ENCODE peak calls at places on chromosomes 16 and 17, in eight cellular contexts. One of them, this sample, is unnamed.

GRCh38 chr16:529012-529575 is 1.6 kb downstream of the CAPN15 start:
- DNase-seq in small intestine: no peak
- DNase-seq in T-helper 9 cell: no peak
- DNase-seq in stimulated activated CD8-positive, alpha-beta memory T cell treated with anti-CD3 and anti-CD28 coated beads, Interleukin-12 subunit alpha, Interleukin-12 subunit beta, amount 100 ng/mL, for 4 hours: no peak
- DNase-seq in psoas muscle: no peak
- DNase-seq in germinal center: no peak
- DNase-seq in astrocyte of the spinal cord: no peak
- DNase-seq in DMS53: no peak
- DNase-seq in this sample: no peak

GRCh38 chr16:24526701-24527470 is 12.5 kb upstream of the RBBP6 start:
- DNase-seq in stimulated activated CD8-positive, alpha-beta memory T cell treated with anti-CD3 and anti-CD28 coated beads, Interleukin-12 subunit alpha, Interleukin-12 subunit beta, amount 100 ng/mL, for 4 hours: no peak
- DNase-seq in T-helper 9 cell: no peak
- DNase-seq in astrocyte of the spinal cord: no peak
- DNase-seq in small intestine: no peak
- DNase-seq in DMS53: no peak
- DNase-seq in psoas muscle: no peak
- DNase-seq in germinal center: no peak
- DNase-seq in this sample: no peak

GRCh38 chr17:39872700-39873099 is 4.7 kb downstream of the ZPBP2 start:
- DNase-seq in stimulated activated CD8-positive, alpha-beta memory T cell treated with anti-CD3 and anti-CD28 coated beads, Interleukin-12 subunit alpha, Interleukin-12 subunit beta, amount 100 ng/mL, for 4 hours: no peak
- DNase-seq in astrocyte of the spinal cord: peak; percentile 12
- DNase-seq in small intestine: peak; percentile 65
- DNase-seq in psoas muscle: no peak
- DNase-seq in germinal center: peak; percentile 17
- DNase-seq in DMS53: no peak
- DNase-seq in T-helper 9 cell: no peak
- DNase-seq in this sample: no peak

GRCh38 chr17:30290696-30291570 is 811 bp downstream of the BLMH start:
- DNase-seq in psoas muscle: peak; percentile 59
- DNase-seq in astrocyte of the spinal cord: no peak
- DNase-seq in T-helper 9 cell: peak; percentile 6
- DNase-seq in stimulated activated CD8-positive, alpha-beta memory T cell treated with anti-CD3 and anti-CD28 coated beads, Interleukin-12 subunit alpha, Interleukin-12 subunit beta, amount 100 ng/mL, for 4 hours: peak; percentile 14
- DNase-seq in DMS53: peak; percentile 64
- DNase-seq in small intestine: peak; percentile 56
- DNase-seq in germinal center: peak; percentile 55
- DNase-seq in this sample: peak; percentile 62

GRCh38 chr17:27332052-27332403 is 38.1 kb downstream of the WSB1 start:
- DNase-seq in small intestine: no peak
- DNase-seq in astrocyte of the spinal cord: no peak
- DNase-seq in germinal center: no peak
- DNase-seq in stimulated activated CD8-positive, alpha-beta memory T cell treated with anti-CD3 and anti-CD28 coated beads, Interleukin-12 subunit alpha, Interleukin-12 subunit beta, amount 100 ng/mL, for 4 hours: no peak
- DNase-seq in psoas muscle: no peak
- DNase-seq in T-helper 9 cell: no peak
- DNase-seq in DMS53: no peak
- DNase-seq in this sample: no peak

GRCh38 chr17:38981640-38982039 is 14.4 kb upstream of the FBXO47 start:
- DNase-seq in germinal center: no peak
- DNase-seq in astrocyte of the spinal cord: no peak
- DNase-seq in DMS53: no peak
- DNase-seq in small intestine: no peak
- DNase-seq in stimulated activated CD8-positive, alpha-beta memory T cell treated with anti-CD3 and anti-CD28 coated beads, Interleukin-12 subunit alpha, Interleukin-12 subunit beta, amount 100 ng/mL, for 4 hours: no peak
- DNase-seq in psoas muscle: no peak
- DNase-seq in T-helper 9 cell: no peak
- DNase-seq in this sample: no peak

GRCh38 chr16:51773491-51773890 is 622.4 kb upstream of the SALL1 start:
- DNase-seq in T-helper 9 cell: no peak
- DNase-seq in psoas muscle: no peak
- DNase-seq in astrocyte of the spinal cord: no peak
- DNase-seq in stimulated activated CD8-positive, alpha-beta memory T cell treated with anti-CD3 and anti-CD28 coated beads, Interleukin-12 subunit alpha, Interleukin-12 subunit beta, amount 100 ng/mL, for 4 hours: no peak
- DNase-seq in small intestine: no peak
- DNase-seq in germinal center: no peak
- DNase-seq in DMS53: no peak
- DNase-seq in this sample: peak; percentile 46

GRCh38 chr17:58277107-58277506 is 3.6 kb downstream of the MPO start:
- DNase-seq in germinal center: peak; percentile 41
- DNase-seq in astrocyte of the spinal cord: no peak
- DNase-seq in small intestine: no peak
- DNase-seq in DMS53: peak; percentile 45
- DNase-seq in psoas muscle: no peak
- DNase-seq in stimulated activated CD8-positive, alpha-beta memory T cell treated with anti-CD3 and anti-CD28 coated beads, Interleukin-12 subunit alpha, Interleukin-12 subunit beta, amount 100 ng/mL, for 4 hours: no peak
- DNase-seq in T-helper 9 cell: no peak
- DNase-seq in this sample: no peak

GRCh38 chr17:34177642-34178041 is 77.4 kb upstream of the CCL2 start:
- DNase-seq in psoas muscle: no peak
- DNase-seq in T-helper 9 cell: no peak
- DNase-seq in small intestine: no peak
- DNase-seq in stimulated activated CD8-positive, alpha-beta memory T cell treated with anti-CD3 and anti-CD28 coated beads, Interleukin-12 subunit alpha, Interleukin-12 subunit beta, amount 100 ng/mL, for 4 hours: no peak
- DNase-seq in DMS53: no peak
- DNase-seq in astrocyte of the spinal cord: peak; percentile 33
- DNase-seq in germinal center: no peak
- DNase-seq in this sample: peak; percentile 62

GRCh38 chr16:53257001-53257400 is 177.3 kb upstream of the RBL2 start:
- DNase-seq in small intestine: no peak
- DNase-seq in T-helper 9 cell: no peak
- DNase-seq in stimulated activated CD8-positive, alpha-beta memory T cell treated with anti-CD3 and anti-CD28 coated beads, Interleukin-12 subunit alpha, Interleukin-12 subunit beta, amount 100 ng/mL, for 4 hours: no peak
- DNase-seq in germinal center: no peak
- DNase-seq in astrocyte of the spinal cord: peak; percentile 42
- DNase-seq in DMS53: no peak
- DNase-seq in psoas muscle: no peak
- DNase-seq in this sample: no peak

GRCh38 chr17:40995121-40995520 is 1.2 kb upstream of the KRTAP3-3 start:
- DNase-seq in stimulated activated CD8-positive, alpha-beta memory T cell treated with anti-CD3 and anti-CD28 coated beads, Interleukin-12 subunit alpha, Interleukin-12 subunit beta, amount 100 ng/mL, for 4 hours: no peak
- DNase-seq in psoas muscle: no peak
- DNase-seq in astrocyte of the spinal cord: no peak
- DNase-seq in germinal center: no peak
- DNase-seq in T-helper 9 cell: no peak
- DNase-seq in small intestine: no peak
- DNase-seq in DMS53: no peak
- DNase-seq in this sample: no peak

GRCh38 chr16:31265329-31266245 is 5.8 kb downstream of the ITGAM start:
- DNase-seq in stimulated activated CD8-positive, alpha-beta memory T cell treated with anti-CD3 and anti-CD28 coated beads, Interleukin-12 subunit alpha, Interleukin-12 subunit beta, amount 100 ng/mL, for 4 hours: peak; percentile 58
- DNase-seq in psoas muscle: no peak
- DNase-seq in T-helper 9 cell: peak; percentile 34
- DNase-seq in germinal center: no peak
- DNase-seq in small intestine: no peak
- DNase-seq in astrocyte of the spinal cord: no peak
- DNase-seq in DMS53: peak; percentile 44
- DNase-seq in this sample: peak; percentile 82

GRCh38 chr17:77426676-77427386 is 286.1 kb downstream of the SEC14L1 start:
- DNase-seq in T-helper 9 cell: no peak
- DNase-seq in psoas muscle: no peak
- DNase-seq in germinal center: no peak
- DNase-seq in DMS53: no peak
- DNase-seq in small intestine: no peak
- DNase-seq in astrocyte of the spinal cord: no peak
- DNase-seq in stimulated activated CD8-positive, alpha-beta memory T cell treated with anti-CD3 and anti-CD28 coated beads, Interleukin-12 subunit alpha, Interleukin-12 subunit beta, amount 100 ng/mL, for 4 hours: no peak
- DNase-seq in this sample: no peak

GRCh38 chr16:84881702-84882521 is 62.1 kb downstream of the CRISPLD2 start:
- DNase-seq in T-helper 9 cell: no peak
- DNase-seq in psoas muscle: peak; percentile 51
- DNase-seq in DMS53: no peak
- DNase-seq in germinal center: no peak
- DNase-seq in astrocyte of the spinal cord: peak; percentile 93
- DNase-seq in stimulated activated CD8-positive, alpha-beta memory T cell treated with anti-CD3 and anti-CD28 coated beads, Interleukin-12 subunit alpha, Interleukin-12 subunit beta, amount 100 ng/mL, for 4 hours: no peak
- DNase-seq in small intestine: no peak
- DNase-seq in this sample: peak; percentile 91

GRCh38 chr17:74833501-74834361 is 26.0 kb downstream of the GRIN2C start:
- DNase-seq in germinal center: peak; percentile 76
- DNase-seq in stimulated activated CD8-positive, alpha-beta memory T cell treated with anti-CD3 and anti-CD28 coated beads, Interleukin-12 subunit alpha, Interleukin-12 subunit beta, amount 100 ng/mL, for 4 hours: no peak
- DNase-seq in small intestine: no peak
- DNase-seq in DMS53: no peak
- DNase-seq in astrocyte of the spinal cord: peak; percentile 9
- DNase-seq in psoas muscle: peak; percentile 62
- DNase-seq in T-helper 9 cell: no peak
- DNase-seq in this sample: no peak

GRCh38 chr17:7034955-7035590 is 742 bp upstream of the SLC16A13 start:
- DNase-seq in small intestine: peak; percentile 51
- DNase-seq in psoas muscle: no peak
- DNase-seq in astrocyte of the spinal cord: no peak
- DNase-seq in germinal center: no peak
- DNase-seq in stimulated activated CD8-positive, alpha-beta memory T cell treated with anti-CD3 and anti-CD28 coated beads, Interleukin-12 subunit alpha, Interleukin-12 subunit beta, amount 100 ng/mL, for 4 hours: no peak
- DNase-seq in DMS53: no peak
- DNase-seq in T-helper 9 cell: no peak
- DNase-seq in this sample: no peak

GRCh38 chr17:11921296-11921695 is 76.0 kb downstream of the ZNF18 start:
- DNase-seq in psoas muscle: no peak
- DNase-seq in stimulated activated CD8-positive, alpha-beta memory T cell treated with anti-CD3 and anti-CD28 coated beads, Interleukin-12 subunit alpha, Interleukin-12 subunit beta, amount 100 ng/mL, for 4 hours: no peak
- DNase-seq in DMS53: no peak
- DNase-seq in T-helper 9 cell: no peak
- DNase-seq in germinal center: no peak
- DNase-seq in astrocyte of the spinal cord: no peak
- DNase-seq in small intestine: no peak
- DNase-seq in this sample: peak; percentile 52

GRCh38 chr17:81398855-81399451 is 3.7 kb downstream of the BAHCC1 start:
- DNase-seq in psoas muscle: peak; percentile 66
- DNase-seq in DMS53: peak; percentile 66
- DNase-seq in T-helper 9 cell: no peak
- DNase-seq in small intestine: no peak
- DNase-seq in astrocyte of the spinal cord: peak; percentile 50
- DNase-seq in stimulated activated CD8-positive, alpha-beta memory T cell treated with anti-CD3 and anti-CD28 coated beads, Interleukin-12 subunit alpha, Interleukin-12 subunit beta, amount 100 ng/mL, for 4 hours: no peak
- DNase-seq in germinal center: no peak
- DNase-seq in this sample: peak; percentile 49

GRCh38 chr17:50626037-50626574 is 8.6 kb upstream of the ABCC3 start:
- DNase-seq in astrocyte of the spinal cord: peak; percentile 72
- DNase-seq in germinal center: peak; percentile 63
- DNase-seq in T-helper 9 cell: peak; percentile 52
- DNase-seq in psoas muscle: peak; percentile 87
- DNase-seq in DMS53: peak; percentile 93
- DNase-seq in small intestine: peak; percentile 46
- DNase-seq in stimulated activated CD8-positive, alpha-beta memory T cell treated with anti-CD3 and anti-CD28 coated beads, Interleukin-12 subunit alpha, Interleukin-12 subunit beta, amount 100 ng/mL, for 4 hours: peak; percentile 30
- DNase-seq in this sample: peak; percentile 80

GRCh38 chr16:85365120-85365519 is 248.0 kb upstream of the GSE1 start:
- DNase-seq in astrocyte of the spinal cord: no peak
- DNase-seq in small intestine: peak; percentile 54
- DNase-seq in T-helper 9 cell: no peak
- DNase-seq in germinal center: no peak
- DNase-seq in psoas muscle: no peak
- DNase-seq in DMS53: peak; percentile 57
- DNase-seq in stimulated activated CD8-positive, alpha-beta memory T cell treated with anti-CD3 and anti-CD28 coated beads, Interleukin-12 subunit alpha, Interleukin-12 subunit beta, amount 100 ng/mL, for 4 hours: no peak
- DNase-seq in this sample: no peak

GRCh38 chr16:69818811-69819587 is 56.9 kb downstream of the WWP2 start:
- DNase-seq in DMS53: no peak
- DNase-seq in stimulated activated CD8-positive, alpha-beta memory T cell treated with anti-CD3 and anti-CD28 coated beads, Interleukin-12 subunit alpha, Interleukin-12 subunit beta, amount 100 ng/mL, for 4 hours: no peak
- DNase-seq in psoas muscle: no peak
- DNase-seq in germinal center: no peak
- DNase-seq in small intestine: no peak
- DNase-seq in T-helper 9 cell: no peak
- DNase-seq in astrocyte of the spinal cord: no peak
- DNase-seq in this sample: no peak

GRCh38 chr17:29711588-29712385 is 89.1 kb upstream of the CORO6 start:
- DNase-seq in small intestine: no peak
- DNase-seq in astrocyte of the spinal cord: no peak
- DNase-seq in psoas muscle: no peak
- DNase-seq in stimulated activated CD8-positive, alpha-beta memory T cell treated with anti-CD3 and anti-CD28 coated beads, Interleukin-12 subunit alpha, Interleukin-12 subunit beta, amount 100 ng/mL, for 4 hours: no peak
- DNase-seq in germinal center: no peak
- DNase-seq in T-helper 9 cell: no peak
- DNase-seq in DMS53: no peak
- DNase-seq in this sample: no peak

GRCh38 chr17:49387374-49388289 is 25.6 kb upstream of the ZNF652 start:
- DNase-seq in DMS53: no peak
- DNase-seq in astrocyte of the spinal cord: no peak
- DNase-seq in T-helper 9 cell: no peak
- DNase-seq in psoas muscle: no peak
- DNase-seq in stimulated activated CD8-positive, alpha-beta memory T cell treated with anti-CD3 and anti-CD28 coated beads, Interleukin-12 subunit alpha, Interleukin-12 subunit beta, amount 100 ng/mL, for 4 hours: no peak
- DNase-seq in germinal center: no peak
- DNase-seq in small intestine: no peak
- DNase-seq in this sample: no peak

GRCh38 chr17:19787733-19788357 is 39.7 kb upstream of the ALDH3A1 start:
- DNase-seq in small intestine: peak; percentile 25
- DNase-seq in DMS53: no peak
- DNase-seq in T-helper 9 cell: no peak
- DNase-seq in stimulated activated CD8-positive, alpha-beta memory T cell treated with anti-CD3 and anti-CD28 coated beads, Interleukin-12 subunit alpha, Interleukin-12 subunit beta, amount 100 ng/mL, for 4 hours: no peak
- DNase-seq in psoas muscle: no peak
- DNase-seq in astrocyte of the spinal cord: no peak
- DNase-seq in germinal center: no peak
- DNase-seq in this sample: no peak

GRCh38 chr16:80807916-80808315 is 3.5 kb upstream of the CDYL2 start:
- DNase-seq in T-helper 9 cell: no peak
- DNase-seq in psoas muscle: no peak
- DNase-seq in astrocyte of the spinal cord: no peak
- DNase-seq in stimulated activated CD8-positive, alpha-beta memory T cell treated with anti-CD3 and anti-CD28 coated beads, Interleukin-12 subunit alpha, Interleukin-12 subunit beta, amount 100 ng/mL, for 4 hours: no peak
- DNase-seq in germinal center: no peak
- DNase-seq in small intestine: no peak
- DNase-seq in DMS53: no peak
- DNase-seq in this sample: no peak

GRCh38 chr16:47774661-47775060 is 313.5 kb downstream of the PHKB start:
- DNase-seq in T-helper 9 cell: no peak
- DNase-seq in germinal center: no peak
- DNase-seq in astrocyte of the spinal cord: peak; percentile 31
- DNase-seq in small intestine: no peak
- DNase-seq in DMS53: peak; percentile 61
- DNase-seq in psoas muscle: no peak
- DNase-seq in stimulated activated CD8-positive, alpha-beta memory T cell treated with anti-CD3 and anti-CD28 coated beads, Interleukin-12 subunit alpha, Interleukin-12 subunit beta, amount 100 ng/mL, for 4 hours: no peak
- DNase-seq in this sample: peak; percentile 19

GRCh38 chr17:73210002-73210678 is 17.3 kb downstream of the COG1 start:
- DNase-seq in stimulated activated CD8-positive, alpha-beta memory T cell treated with anti-CD3 and anti-CD28 coated beads, Interleukin-12 subunit alpha, Interleukin-12 subunit beta, amount 100 ng/mL, for 4 hours: no peak
- DNase-seq in psoas muscle: no peak
- DNase-seq in astrocyte of the spinal cord: peak; percentile 11
- DNase-seq in T-helper 9 cell: no peak
- DNase-seq in small intestine: no peak
- DNase-seq in DMS53: peak; percentile 57
- DNase-seq in germinal center: no peak
- DNase-seq in this sample: no peak

GRCh38 chr16:1771072-1771863 is at the start of gene NME3:
- DNase-seq in T-helper 9 cell: peak; percentile 64
- DNase-seq in DMS53: peak; percentile 72
- DNase-seq in small intestine: peak; percentile 63
- DNase-seq in psoas muscle: peak; percentile 88
- DNase-seq in astrocyte of the spinal cord: peak; percentile 69
- DNase-seq in germinal center: peak; percentile 75
- DNase-seq in stimulated activated CD8-positive, alpha-beta memory T cell treated with anti-CD3 and anti-CD28 coated beads, Interleukin-12 subunit alpha, Interleukin-12 subunit beta, amount 100 ng/mL, for 4 hours: peak; percentile 60
- DNase-seq in this sample: peak; percentile 71

GRCh38 chr17:48598727-48599126 is 5.1 kb upstream of the HOXB5 start:
- DNase-seq in DMS53: no peak
- DNase-seq in small intestine: no peak
- DNase-seq in T-helper 9 cell: no peak
- DNase-seq in astrocyte of the spinal cord: no peak
- DNase-seq in germinal center: no peak
- DNase-seq in stimulated activated CD8-positive, alpha-beta memory T cell treated with anti-CD3 and anti-CD28 coated beads, Interleukin-12 subunit alpha, Interleukin-12 subunit beta, amount 100 ng/mL, for 4 hours: no peak
- DNase-seq in psoas muscle: no peak
- DNase-seq in this sample: no peak

GRCh38 chr16:3618782-3619166 is 7.4 kb upstream of the SLX4 start:
- DNase-seq in psoas muscle: no peak
- DNase-seq in small intestine: peak; percentile 66
- DNase-seq in stimulated activated CD8-positive, alpha-beta memory T cell treated with anti-CD3 and anti-CD28 coated beads, Interleukin-12 subunit alpha, Interleukin-12 subunit beta, amount 100 ng/mL, for 4 hours: no peak
- DNase-seq in DMS53: peak; percentile 42
- DNase-seq in T-helper 9 cell: no peak
- DNase-seq in germinal center: no peak
- DNase-seq in astrocyte of the spinal cord: no peak
- DNase-seq in this sample: peak; percentile 22

GRCh38 chr16:67248401-67249177 is at the start of gene SLC9A5:
- DNase-seq in germinal center: peak; percentile 62
- DNase-seq in psoas muscle: peak; percentile 79
- DNase-seq in DMS53: peak; percentile 49
- DNase-seq in astrocyte of the spinal cord: no peak
- DNase-seq in stimulated activated CD8-positive, alpha-beta memory T cell treated with anti-CD3 and anti-CD28 coated beads, Interleukin-12 subunit alpha, Interleukin-12 subunit beta, amount 100 ng/mL, for 4 hours: no peak
- DNase-seq in small intestine: no peak
- DNase-seq in T-helper 9 cell: peak; percentile 20
- DNase-seq in this sample: peak; percentile 54

GRCh38 chr17:4180791-4181190 is 37.8 kb downstream of the CYB5D2 start:
- DNase-seq in psoas muscle: no peak
- DNase-seq in germinal center: no peak
- DNase-seq in DMS53: no peak
- DNase-seq in stimulated activated CD8-positive, alpha-beta memory T cell treated with anti-CD3 and anti-CD28 coated beads, Interleukin-12 subunit alpha, Interleukin-12 subunit beta, amount 100 ng/mL, for 4 hours: no peak
- DNase-seq in T-helper 9 cell: no peak
- DNase-seq in astrocyte of the spinal cord: peak; percentile 84
- DNase-seq in small intestine: no peak
- DNase-seq in this sample: peak; percentile 48

GRCh38 chr16:82580293-82580900 is 46.4 kb upstream of the CDH13 start:
- DNase-seq in T-helper 9 cell: no peak
- DNase-seq in stimulated activated CD8-positive, alpha-beta memory T cell treated with anti-CD3 and anti-CD28 coated beads, Interleukin-12 subunit alpha, Interleukin-12 subunit beta, amount 100 ng/mL, for 4 hours: no peak
- DNase-seq in psoas muscle: peak; percentile 56
- DNase-seq in small intestine: peak; percentile 27
- DNase-seq in astrocyte of the spinal cord: peak; percentile 14
- DNase-seq in DMS53: peak; percentile 71
- DNase-seq in germinal center: no peak
- DNase-seq in this sample: peak; percentile 33

GRCh38 chr16:88078111-88078775 is 127.0 kb downstream of the BANP start:
- DNase-seq in T-helper 9 cell: no peak
- DNase-seq in stimulated activated CD8-positive, alpha-beta memory T cell treated with anti-CD3 and anti-CD28 coated beads, Interleukin-12 subunit alpha, Interleukin-12 subunit beta, amount 100 ng/mL, for 4 hours: no peak
- DNase-seq in DMS53: no peak
- DNase-seq in germinal center: no peak
- DNase-seq in small intestine: no peak
- DNase-seq in psoas muscle: peak; percentile 28
- DNase-seq in astrocyte of the spinal cord: no peak
- DNase-seq in this sample: no peak